ENCODE peak calls at places on chromosomes 7 and 10, in four cellular contexts. K, H, U and E are unnamed samples.

GRCh38 chr7:98870807-98871491 is 1.1 kb upstream of the TMEM130 start:
- DNase-seq in K (no peak), H (no peak), U (no peak), E (peak; percentile 72)

GRCh38 chr7:123995617-123996326 is 37.1 kb downstream of the TMEM229A start:
- DNase-seq in K (no peak), H (no peak), U (no peak), E (no peak)

GRCh38 chr10:98391578-98391991 is 23.4 kb downstream of the PYROXD2 start:
- DNase-seq in K (no peak), H (peak; percentile 73), U (no peak), E (no peak)

GRCh38 chr7:116327751-116328150 is 117.4 kb downstream of the TES start:
- DNase-seq in K (no peak), H (peak; percentile 70), U (peak; percentile 29), E (no peak)

GRCh38 chr10:98509745-98510144 is 63.0 kb upstream of the HPS1 start:
- DNase-seq in K (peak; percentile 44), H (no peak), U (no peak), E (no peak)

GRCh38 chr7:102432476-102433318 is 678 bp upstream of the ORAI2 start:
- DNase-seq in K (no peak), H (peak; percentile 42), U (no peak), E (no peak)

GRCh38 chr7:122166708-122167107 is 22.7 kb upstream of the AASS start:
- DNase-seq in K (no peak), H (peak; percentile 60), U (no peak), E (no peak)

GRCh38 chr7:84629640-84630318 is 435.2 kb upstream of the SEMA3A start:
- DNase-seq in K (no peak), H (peak; percentile 3), U (no peak), E (no peak)

GRCh38 chr7:96300487-96300886 is 21.4 kb downstream of the SLC25A13 start:
- DNase-seq in K (no peak), H (no peak), U (no peak), E (no peak)

GRCh38 chr7:108308276-108308675 is 148.0 kb downstream of the NRCAM start:
- DNase-seq in K (no peak), H (peak; percentile 39), U (no peak), E (peak; percentile 24)

GRCh38 chr7:87000344-87000743 is 59.1 kb downstream of the ELAPOR2 start:
- DNase-seq in K (no peak), H (peak; percentile 55), U (no peak), E (no peak)

GRCh38 chr7:100213672-100214071 is 6.1 kb upstream of the PVRIG start:
- DNase-seq in K (no peak), H (no peak), U (no peak), E (no peak)

GRCh38 chr7:145092766-145093165 is 256.9 kb upstream of the TPK1 start:
- DNase-seq in K (no peak), H (no peak), U (no peak), E (no peak)
- H3K9ac ChIP-seq in K (no peak overlapping the region), H (no peak overlapping the region), U (no peak overlapping the region), E (no peak overlapping the region)

GRCh38 chr10:129532838-129533237 is 65.8 kb downstream of the MGMT start:
- DNase-seq in K (no peak), H (no peak), U (no peak), E (no peak)
- H3K9ac ChIP-seq in K (no peak overlapping the region), H (no peak overlapping the region), U (no peak overlapping the region), E (no peak overlapping the region)

GRCh38 chr7:156001496-156002260 is 189.4 kb upstream of the SHH start:
- DNase-seq in K (no peak), H (no peak), U (no peak), E (no peak)
- H3K9ac ChIP-seq in K (no peak overlapping the region), H (no peak overlapping the region), U (no peak overlapping the region), E (no peak overlapping the region)

GRCh38 chr10:57874810-57875209 is 392.9 kb downstream of the IPMK start:
- DNase-seq in K (no peak), H (no peak), U (no peak), E (no peak)
- H3K9ac ChIP-seq in K (no peak overlapping the region), H (no peak overlapping the region), U (no peak overlapping the region), E (no peak overlapping the region)

GRCh38 chr10:100350914-100351485 is 4.0 kb downstream of the SCD start:
- DNase-seq in K (no peak), H (no peak), U (no peak), E (no peak)
- H3K9ac ChIP-seq in K (no peak overlapping the region), H (no peak overlapping the region), U (no peak overlapping the region), E (peak overlapping the region; percentile 97)

GRCh38 chr10:89299031-89299430 is 2.8 kb upstream of the IFIT2 start:
- DNase-seq in K (no peak), H (no peak), U (no peak), E (no peak)

GRCh38 chr10:89301231-89301630 is 615 bp upstream of the IFIT2 start:
- DNase-seq in K (peak; percentile 35), H (peak; percentile 65), U (no peak), E (peak; percentile 60)

GRCh38 chr10:89303161-89303560 is 1.3 kb downstream of the IFIT2 start:
- DNase-seq in K (no peak), H (no peak), U (no peak), E (no peak)

GRCh38 chr10:89302628-89303027 is 782 bp downstream of the IFIT2 start:
- DNase-seq in K (no peak), H (peak; percentile 36), U (no peak), E (no peak)

GRCh38 chr10:89301721-89302445 is at the start of gene IFIT2:
- DNase-seq in K (peak; percentile 53), H (peak; percentile 87), U (no peak), E (peak; percentile 59)
- H3K9ac ChIP-seq in K (peak within 1 kb of the TSS; percentile 75), H (peak within 1 kb of the TSS; percentile 86), U (peak within 1 kb of the TSS; percentile 56), E (peak within 1 kb of the TSS; percentile 63)

GRCh38 chr7:47572101-47572460 is 9.8 kb downstream of the TNS3 start:
- DNase-seq in K (peak; percentile 77), H (peak; percentile 83), U (no peak), E (no peak)
- H3K9ac ChIP-seq in K (peak overlapping the region; percentile 77), H (peak overlapping the region; percentile 80), U (no peak overlapping the region), E (peak overlapping the region; percentile 25)

GRCh38 chr7:132577206-132578049 is 1.2 kb upstream of the PLXNA4 start:
- DNase-seq in K (peak; percentile 44), H (peak; percentile 72), U (no peak), E (no peak)
- H3K9ac ChIP-seq in K (no peak overlapping the region), H (no peak overlapping the region), U (no peak overlapping the region), E (no peak overlapping the region)

DNA sequence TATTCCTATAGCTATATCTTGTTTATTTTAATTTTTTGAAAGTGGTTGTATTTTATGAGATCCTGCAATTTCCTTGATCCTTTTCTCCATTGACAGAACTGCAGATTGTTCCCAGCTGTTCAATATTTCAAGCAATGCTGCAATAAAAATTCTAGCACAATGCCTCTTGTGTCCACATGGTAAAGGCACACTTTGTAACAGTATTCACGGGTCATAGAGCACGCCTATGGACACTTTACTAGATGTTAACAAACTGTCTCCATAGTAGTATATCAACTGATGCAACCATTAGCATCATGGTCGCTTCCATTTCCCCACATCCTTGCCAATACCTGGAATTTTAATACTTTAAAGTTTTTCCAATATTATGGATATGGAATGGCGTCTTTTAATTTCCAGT is 123.9 kb upstream of the FZD8 start:
- DNase-seq in K (no peak), H (no peak), U (no peak), E (no peak)
- H3K9ac ChIP-seq in K (no peak overlapping the region), H (no peak overlapping the region), U (no peak overlapping the region), E (no peak overlapping the region)